ENCODE peak calls at places on chromosomes 13 and 19, in nine cellular contexts. S is brain microvascular endothelial cell, J is tibial nerve, G is spleen, C is MCF 10A, L is adrenal gland, E is astrocyte of the cerebellum, N is mesothelial cell of epicardium, V is H9. H is an unnamed sample.

GRCh38 chr19:16584825-16585801 is 12.9 kb upstream of the SLC35E1 start:
- DNase-seq in S (no peak), J (no peak), G (no peak), C (no peak), L (no peak), E (no peak), N (no peak), V (no peak), H (no peak)

GRCh38 chr19:46381746-46382345 is 31.5 kb downstream of the CCDC8 start:
- DNase-seq in S (no peak), J (no peak), G (no peak), C (no peak), L (peak; percentile 14), E (no peak), N (no peak), V (peak; percentile 8), H (no peak)

GRCh38 chr19:19592690-19593089 is 25.8 kb downstream of the PBX4 start:
- DNase-seq in S (no peak), J (no peak), G (no peak), C (no peak), L (no peak), E (no peak), N (no peak), V (no peak), H (no peak)

GRCh38 chr19:29680937-29681336 is 15.7 kb downstream of the PLEKHF1 start:
- DNase-seq in S (no peak), J (no peak), G (no peak), C (no peak), L (no peak), E (no peak), N (no peak), V (no peak), H (no peak)

GRCh38 chr19:51354742-51355148 is 11.4 kb downstream of the ETFB start:
- DNase-seq in S (peak; percentile 70), J (no peak), G (no peak), C (no peak), L (no peak), E (no peak), N (peak; percentile 72), V (peak; percentile 73), H (peak; percentile 50)

GRCh38 chr13:76316998-76317527 is 569.1 kb downstream of the KCTD12 start:
- DNase-seq in S (no peak), J (no peak), G (no peak), C (no peak), L (no peak), E (no peak), N (no peak), V (no peak), H (no peak)

GRCh38 chr13:22102237-22102636 is 431.4 kb downstream of the FGF9 start:
- DNase-seq in S (no peak), J (no peak), G (no peak), C (no peak), L (no peak), E (no peak), N (no peak), V (no peak), H (no peak)

GRCh38 chr13:44064376-44064775 is 184.7 kb downstream of the LACC1 start:
- DNase-seq in S (no peak), J (no peak), G (no peak), C (no peak), L (no peak), E (no peak), N (no peak), V (no peak), H (no peak)

GRCh38 chr19:50794778-50795664 is 4.8 kb downstream of the ACP4 start:
- DNase-seq in S (no peak), J (no peak), G (no peak), C (peak; percentile 39), L (no peak), E (no peak), N (no peak), V (no peak), H (no peak)

DNA sequence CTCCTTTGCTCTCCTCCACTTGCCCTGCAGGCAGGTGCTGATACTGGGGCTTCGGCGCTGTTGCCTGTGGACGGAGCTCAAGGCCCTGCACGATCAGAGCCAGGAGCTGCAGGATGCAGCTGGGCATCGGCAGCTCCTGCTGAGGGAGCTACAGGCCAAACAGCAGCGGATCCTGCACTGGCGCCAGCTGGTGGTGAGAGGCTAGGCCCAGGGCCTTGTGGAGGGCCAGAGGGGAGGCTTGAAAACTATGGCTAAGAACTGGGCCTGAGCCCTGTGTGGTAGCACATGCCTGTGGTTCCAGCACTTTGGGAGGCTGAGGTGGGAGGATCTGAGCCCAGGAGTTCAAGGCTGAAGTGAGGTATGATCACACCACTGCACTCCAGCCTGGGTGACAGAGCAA is 6.3 kb downstream of the HAUS5 start:
- DNase-seq in S (no peak), J (no peak), G (no peak), C (no peak), L (no peak), E (no peak), N (no peak), V (peak; percentile 55), H (no peak)
- TF ChIP-seq CTCF in S (peak; percentile 22), J (no peak), G (no peak), C (no peak), L (no peak), E (peak; percentile 8), N (no peak), V (peak; percentile 51), H (no peak)

GRCh38 chr19:54026656-54027055 is 35.2 kb downstream of the CACNG6 start:
- DNase-seq in S (no peak), J (no peak), G (no peak), C (no peak), L (no peak), E (no peak), N (no peak), V (no peak), H (no peak)

GRCh38 chr19:54029930-54030490 is 33.7 kb downstream of the VSTM1 start:
- DNase-seq in S (peak; percentile 64), J (peak; percentile 48), G (peak; percentile 76), C (peak; percentile 82), L (peak; percentile 57), E (peak; percentile 34), N (peak; percentile 53), V (peak; percentile 90), H (peak; percentile 35)

GRCh38 chr19:54035215-54036178 is 28.2 kb downstream of the VSTM1 start:
- DNase-seq in S (peak; percentile 78), J (no peak), G (no peak), C (peak; percentile 94), L (no peak), E (peak; percentile 58), N (no peak), V (peak; percentile 77), H (no peak)

GRCh38 chr19:54030895-54031586 is 32.7 kb downstream of the VSTM1 start:
- DNase-seq in S (no peak), J (no peak), G (no peak), C (peak; percentile 15), L (no peak), E (no peak), N (no peak), V (no peak), H (no peak)
- TF ChIP-seq CTCF in S (peak; percentile 75), J (peak; percentile 17), G (no peak), C (no peak), L (no peak), E (peak; percentile 64), N (peak; percentile 40), V (peak; percentile 63), H (peak; percentile 45)

DNA sequence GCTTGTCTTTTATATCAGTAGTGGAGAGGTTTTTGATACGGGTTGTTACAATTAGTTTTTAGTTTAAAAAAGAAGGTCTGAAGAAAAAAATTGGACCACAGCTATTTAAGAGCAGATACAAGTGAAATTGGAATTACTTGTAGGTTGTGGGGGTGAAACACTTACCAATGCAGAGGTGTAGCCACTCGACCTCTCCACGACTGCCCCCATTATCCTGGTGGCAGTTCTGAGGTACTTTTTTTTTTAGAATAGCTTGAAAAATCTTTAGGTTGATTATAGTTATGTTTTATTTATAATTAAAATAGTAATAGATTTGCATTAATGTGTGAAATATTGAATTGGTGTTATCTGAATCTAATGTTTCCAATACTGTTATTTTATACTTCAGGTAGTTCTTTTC is 60.7 kb downstream of the PAN3 start:
- DNase-seq in S (no peak), J (no peak), G (no peak), C (no peak), L (no peak), E (no peak), N (no peak), V (no peak), H (no peak)
- TF ChIP-seq CTCF in S (peak; percentile 22), J (no peak), G (no peak), C (peak; percentile 6), L (no peak), E (no peak), N (peak; percentile 44), V (peak; percentile 46), H (peak; percentile 18)

DNA sequence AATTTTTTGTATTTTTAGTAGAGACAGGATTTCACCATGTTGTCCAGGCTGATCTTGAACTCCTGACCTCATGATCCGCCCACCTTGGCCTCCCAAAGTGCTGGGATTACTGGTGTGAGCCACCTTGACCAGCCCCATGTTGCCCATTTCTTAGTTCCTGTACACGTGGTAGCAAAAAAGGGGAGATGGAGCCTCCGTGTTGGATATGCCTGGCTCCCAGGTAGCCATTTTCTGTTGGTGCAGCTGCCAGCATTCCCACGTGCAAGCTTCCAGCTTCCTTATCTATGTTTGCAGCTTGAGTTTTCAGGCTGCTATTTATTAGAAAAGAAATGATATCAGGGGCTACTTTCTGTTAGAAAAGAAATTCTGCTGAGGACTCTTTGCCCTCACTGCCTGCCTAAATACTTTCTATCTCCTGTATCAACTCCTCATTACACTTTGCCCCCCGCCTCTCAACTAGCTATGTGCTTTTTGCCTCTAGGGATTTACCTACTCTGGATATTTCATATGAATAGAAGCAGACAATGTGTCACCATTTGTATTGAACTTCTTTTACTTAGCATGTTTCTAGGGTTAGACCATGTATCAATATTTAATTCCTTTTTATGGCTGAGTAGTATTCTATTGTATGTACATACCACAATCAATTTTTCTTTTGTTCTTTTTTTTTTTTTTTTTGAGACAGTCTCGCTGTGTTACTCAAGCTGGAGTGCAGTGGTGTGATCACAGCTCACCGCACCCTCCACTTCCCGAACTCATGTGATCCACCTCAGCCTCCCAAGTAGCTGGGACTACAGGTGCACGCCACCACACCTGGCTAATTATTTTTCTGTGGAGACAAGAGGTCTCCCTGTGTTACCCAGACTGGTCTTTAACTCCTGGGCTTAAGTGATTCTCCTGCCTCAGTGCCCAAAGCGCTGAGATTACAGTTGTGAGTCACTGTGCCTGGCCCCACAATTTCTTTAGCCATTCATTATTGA is 3.3 kb upstream of the TMED1 start:
- DNase-seq in S (no peak), J (no peak), G (no peak), C (no peak), L (no peak), E (no peak), N (no peak), V (no peak), H (no peak)
- TF ChIP-seq CTCF in S (no peak), J (no peak), G (no peak), C (no peak), L (no peak), E (no peak), N (no peak), V (no peak), H (no peak)

GRCh38 chr13:41384749-41385503 is 72.4 kb upstream of the RGCC start:
- DNase-seq in S (no peak), J (no peak), G (no peak), C (peak; percentile 18), L (no peak), E (no peak), N (no peak), V (no peak), H (no peak)
- TF ChIP-seq CTCF in S (peak; percentile 33), J (peak; percentile 23), G (no peak), C (peak; percentile 42), L (peak; percentile 44), E (peak; percentile 37), N (peak; percentile 70), V (peak; percentile 59), H (peak; percentile 55)

H was measured in progenitor cell of endocrine pancreas.